ENCODE peak calls at places on chromosomes 4 and X, in six cellular contexts. Q is adrenal gland, Z is thoracic aorta, F is breast epithelium, E is GM23248, I is MM.1S. K is an unnamed sample.

GRCh38 chr4:142850478-142850877 is 4.4 kb upstream of the INPP4B start:
- DNase-seq in Q (no peak), Z (no peak), F (no peak), E (peak; percentile 32), I (no peak), K (no peak)

GRCh38 chr4:76802546-76803021 is 95.4 kb downstream of the SOWAHB start:
- DNase-seq in Q (no peak), Z (no peak), F (no peak), E (peak; percentile 11), I (no peak), K (no peak)

GRCh38 chr4:87180767-87181166 is 39.7 kb downstream of the KLHL8 start:
- DNase-seq in Q (no peak), Z (no peak), F (no peak), E (peak; percentile 42), I (no peak), K (no peak)

GRCh38 chrX:72141372-72142004 is 9.8 kb upstream of the RTL5 start:
- DNase-seq in Q (no peak), Z (no peak), F (no peak), E (no peak), I (peak; percentile 46), K (no peak)

GRCh38 chr4:86118696-86119095 is 241.2 kb downstream of the MAPK10 start:
- DNase-seq in Q (no peak), Z (no peak), F (no peak), E (peak; percentile 28), I (no peak), K (no peak)

GRCh38 chr4:105194328-105195231 is 47.9 kb downstream of the TET2 start:
- DNase-seq in Q (no peak), Z (no peak), F (no peak), E (peak; percentile 54), I (peak; percentile 49), K (no peak)

GRCh38 chrX:68550193-68550592 is 51.3 kb downstream of the YIPF6 start:
- DNase-seq in Q (no peak), Z (no peak), F (no peak), E (no peak), I (no peak), K (no peak)

GRCh38 chr4:121669163-121669550 is 27.6 kb downstream of the ANXA5 start:
- DNase-seq in Q (no peak), Z (no peak), F (no peak), E (peak; percentile 74), I (no peak), K (no peak)

GRCh38 chr4:88320780-88321373 is 36.5 kb upstream of the PPM1K start:
- DNase-seq in Q (peak; percentile 16), Z (no peak), F (no peak), E (peak; percentile 3), I (peak; percentile 70), K (no peak)

GRCh38 chr4:128428397-128428796 is 140.8 kb upstream of the PGRMC2 start:
- DNase-seq in Q (no peak), Z (no peak), F (no peak), E (no peak), I (no peak), K (no peak)
- H3K4me3 ChIP-seq in Q (no peak overlapping the region), Z (no peak overlapping the region), F (no peak overlapping the region), E (no peak overlapping the region), I (no peak overlapping the region), K (peak overlapping the region; percentile 64)

DNA sequence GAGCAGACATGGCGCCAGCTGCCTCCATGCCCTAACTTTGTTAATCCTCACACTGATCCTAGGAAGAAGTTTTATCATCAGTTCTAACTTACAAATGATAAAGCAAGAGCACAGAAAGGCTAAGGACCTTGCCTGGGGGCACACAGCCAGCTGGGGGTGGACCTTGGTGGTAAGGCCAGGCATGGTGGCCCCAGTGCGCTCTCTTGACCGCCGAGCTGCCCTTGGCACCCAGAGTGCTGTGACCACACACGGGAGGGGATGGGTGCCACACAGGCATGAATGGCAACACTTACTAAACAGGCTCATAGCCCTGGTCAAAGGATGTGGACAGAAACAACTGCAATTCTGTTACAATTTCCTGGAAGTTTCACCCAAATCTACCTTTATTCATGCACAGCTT is 45.0 kb downstream of the ACOX3 start:
- DNase-seq in Q (no peak), Z (no peak), F (no peak), E (no peak), I (no peak), K (peak; percentile 57)
- H3K36me3 ChIP-seq in Q (peaks cover 11% of the 10 kb centered on the region), Z (peaks cover 30% of the 10 kb centered on the region), F (no peaks in the 10 kb centered on the region), E (peaks cover 7% of the 10 kb centered on the region), I (no peaks in the 10 kb centered on the region), K (peaks cover 11% of the 10 kb centered on the region)

GRCh38 chr4:37827802-37828321 is 1.4 kb downstream of the PGM2 start:
- DNase-seq in Q (peak; percentile 22), Z (no peak), F (no peak), E (no peak), I (no peak), K (no peak)
- H3K4me3 ChIP-seq in Q (no peak overlapping the region), Z (peak overlapping the region; percentile 94), F (no peak overlapping the region), E (peak overlapping the region; percentile 86), I (peak overlapping the region; percentile 84), K (peak overlapping the region; percentile 88)

DNA sequence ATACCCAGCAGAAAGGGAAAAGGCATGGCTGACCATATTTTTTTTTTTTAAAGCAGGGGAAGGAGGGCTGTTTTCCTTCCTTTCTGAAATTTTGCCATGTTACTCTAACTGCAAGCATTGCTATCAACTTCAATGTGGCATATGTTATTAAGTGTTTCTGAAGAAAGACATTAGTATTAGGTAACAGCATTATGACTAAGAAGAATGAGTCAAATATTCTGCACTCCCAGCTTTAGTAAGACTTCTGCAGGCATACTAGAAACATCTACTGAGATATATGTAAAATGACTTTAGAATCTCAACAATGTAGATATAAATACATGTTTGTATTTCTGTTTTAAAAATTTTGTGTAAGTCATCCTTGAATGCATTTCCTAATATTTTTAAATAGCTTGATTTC is 512.5 kb upstream of the FAM241A start:
- DNase-seq in Q (no peak), Z (no peak), F (no peak), E (peak; percentile 82), I (no peak), K (no peak)
- H3K36me3 ChIP-seq in Q (no peaks in the 10 kb centered on the region), Z (no peaks in the 10 kb centered on the region), F (no peaks in the 10 kb centered on the region), E (no peaks in the 10 kb centered on the region), I (no peaks in the 10 kb centered on the region), K (no peaks in the 10 kb centered on the region)

GRCh38 chr4:8273450-8273849 is 3.9 kb downstream of the HTRA3 start:
- DNase-seq in Q (no peak), Z (no peak), F (no peak), E (no peak), I (no peak), K (peak; percentile 47)

GRCh38 chr4:8274066-8274652 is 4.6 kb downstream of the HTRA3 start:
- DNase-seq in Q (no peak), Z (no peak), F (no peak), E (no peak), I (no peak), K (peak; percentile 70)

GRCh38 chr4:8271821-8272220 is 2.3 kb downstream of the HTRA3 start:
- DNase-seq in Q (no peak), Z (no peak), F (no peak), E (no peak), I (no peak), K (no peak)

GRCh38 chr4:8270912-8271815 is 1.6 kb downstream of the HTRA3 start:
- DNase-seq in Q (no peak), Z (no peak), F (no peak), E (peak; percentile 31), I (no peak), K (peak; percentile 43)

GRCh38 chr4:8272472-8273428 is 3.2 kb downstream of the HTRA3 start:
- DNase-seq in Q (no peak), Z (no peak), F (no peak), E (no peak), I (no peak), K (peak; percentile 74)
- H3K4me3 ChIP-seq in Q (no peak overlapping the region), Z (no peak overlapping the region), F (peak overlapping the region; percentile 62), E (no peak overlapping the region), I (no peak overlapping the region), K (no peak overlapping the region)

GRCh38 chr4:98253499-98253898 is 7.7 kb upstream of the RAP1GDS1 start:
- DNase-seq in Q (no peak), Z (no peak), F (no peak), E (no peak), I (no peak), K (no peak)

GRCh38 chr4:98249831-98250230 is 11.4 kb upstream of the RAP1GDS1 start:
- DNase-seq in Q (no peak), Z (no peak), F (no peak), E (no peak), I (no peak), K (no peak)

GRCh38 chr4:98245226-98245625 is 16.0 kb upstream of the RAP1GDS1 start:
- DNase-seq in Q (no peak), Z (no peak), F (no peak), E (no peak), I (no peak), K (no peak)

GRCh38 chr4:98248984-98249383 is 12.2 kb upstream of the RAP1GDS1 start:
- DNase-seq in Q (no peak), Z (no peak), F (no peak), E (no peak), I (peak; percentile 32), K (no peak)
- H3K36me3 ChIP-seq in Q (no peaks in the 10 kb centered on the region), Z (no peaks in the 10 kb centered on the region), F (no peaks in the 10 kb centered on the region), E (no peaks in the 10 kb centered on the region), I (no peaks in the 10 kb centered on the region), K (no peaks in the 10 kb centered on the region)

K was measured in kidney.